ENCODE peak calls at places on chromosomes 11 and 22, in seven cellular contexts. One of them, this sample, is unnamed.

GRCh38 chr11:82978422-82979099 is 77.0 kb downstream of the DDIAS start:
- DNase-seq in left ventricle myocardium inferior: no peak
- DNase-seq in GM10248: no peak
- DNase-seq in IMR-90: peak; percentile 90
- DNase-seq in lung: no peak
- DNase-seq in fibroblast of pulmonary artery: peak; percentile 59
- DNase-seq in OCI-LY7: no peak
- DNase-seq in this sample: peak; percentile 31

GRCh38 chr11:82823635-82824614 is 76.3 kb downstream of the PRCP start:
- DNase-seq in fibroblast of pulmonary artery: no peak
- DNase-seq in left ventricle myocardium inferior: no peak
- DNase-seq in IMR-90: no peak
- DNase-seq in OCI-LY7: peak; percentile 57
- DNase-seq in lung: no peak
- DNase-seq in GM10248: no peak
- DNase-seq in this sample: no peak

GRCh38 chr22:50578776-50579310 is 616 bp upstream of the CPT1B start:
- DNase-seq in lung: no peak
- DNase-seq in GM10248: no peak
- DNase-seq in fibroblast of pulmonary artery: no peak
- DNase-seq in IMR-90: no peak
- DNase-seq in left ventricle myocardium inferior: no peak
- DNase-seq in OCI-LY7: no peak
- DNase-seq in this sample: no peak

GRCh38 chr11:130166457-130166784 is 6.8 kb downstream of the ST14 start:
- DNase-seq in left ventricle myocardium inferior: no peak
- DNase-seq in OCI-LY7: peak; percentile 92
- DNase-seq in GM10248: no peak
- DNase-seq in lung: no peak
- DNase-seq in IMR-90: peak; percentile 99
- DNase-seq in fibroblast of pulmonary artery: peak; percentile 91
- DNase-seq in this sample: no peak

GRCh38 chr11:10778217-10778970 is 27.3 kb downstream of the CTR9 start:
- DNase-seq in fibroblast of pulmonary artery: peak; percentile 80
- DNase-seq in GM10248: no peak
- DNase-seq in lung: no peak
- DNase-seq in OCI-LY7: no peak
- DNase-seq in left ventricle myocardium inferior: peak; percentile 60
- DNase-seq in IMR-90: peak; percentile 95
- DNase-seq in this sample: no peak

GRCh38 chr22:40024201-40025061 is 29.7 kb downstream of the FAM83F start:
- DNase-seq in lung: peak; percentile 69
- DNase-seq in IMR-90: peak; percentile 51
- DNase-seq in OCI-LY7: peak; percentile 82
- DNase-seq in GM10248: peak; percentile 87
- DNase-seq in left ventricle myocardium inferior: peak; percentile 63
- DNase-seq in fibroblast of pulmonary artery: peak; percentile 66
- DNase-seq in this sample: peak; percentile 76

GRCh38 chr22:40077646-40078016 is 82.9 kb downstream of the FAM83F start:
- DNase-seq in lung: no peak
- DNase-seq in fibroblast of pulmonary artery: no peak
- DNase-seq in OCI-LY7: no peak
- DNase-seq in IMR-90: no peak
- DNase-seq in GM10248: no peak
- DNase-seq in left ventricle myocardium inferior: no peak
- DNase-seq in this sample: no peak

GRCh38 chr11:34379539-34379938 is 21.7 kb upstream of the ABTB2 start:
- DNase-seq in GM10248: no peak
- DNase-seq in left ventricle myocardium inferior: no peak
- DNase-seq in lung: no peak
- DNase-seq in IMR-90: no peak
- DNase-seq in OCI-LY7: no peak
- DNase-seq in fibroblast of pulmonary artery: no peak
- DNase-seq in this sample: no peak

GRCh38 chr11:11965192-11965591 is 43.2 kb downstream of the DKK3 start:
- DNase-seq in IMR-90: no peak
- DNase-seq in GM10248: no peak
- DNase-seq in OCI-LY7: no peak
- DNase-seq in left ventricle myocardium inferior: peak; percentile 8
- DNase-seq in lung: no peak
- DNase-seq in fibroblast of pulmonary artery: no peak
- DNase-seq in this sample: no peak

GRCh38 chr22:19981961-19982920 is 34.4 kb downstream of the ARVCF start:
- DNase-seq in IMR-90: no peak
- DNase-seq in OCI-LY7: no peak
- DNase-seq in lung: no peak
- DNase-seq in left ventricle myocardium inferior: no peak
- DNase-seq in fibroblast of pulmonary artery: no peak
- DNase-seq in GM10248: no peak
- DNase-seq in this sample: no peak

GRCh38 chr11:77351281-77351905 is 49.9 kb upstream of the GDPD4 start:
- DNase-seq in IMR-90: peak; percentile 23
- DNase-seq in lung: no peak
- DNase-seq in left ventricle myocardium inferior: no peak
- DNase-seq in OCI-LY7: no peak
- DNase-seq in GM10248: no peak
- DNase-seq in fibroblast of pulmonary artery: peak; percentile 48
- DNase-seq in this sample: no peak

GRCh38 chr22:37843746-37844089 is 416 bp downstream of the ANKRD54 start:
- DNase-seq in fibroblast of pulmonary artery: no peak
- DNase-seq in GM10248: peak; percentile 68
- DNase-seq in IMR-90: peak; percentile 32
- DNase-seq in left ventricle myocardium inferior: peak; percentile 47
- DNase-seq in OCI-LY7: peak; percentile 69
- DNase-seq in lung: no peak
- DNase-seq in this sample: peak; percentile 62

GRCh38 chr11:77191823-77192495 is 63.9 kb downstream of the MYO7A start:
- DNase-seq in fibroblast of pulmonary artery: peak; percentile 60
- DNase-seq in GM10248: peak; percentile 46
- DNase-seq in left ventricle myocardium inferior: no peak
- DNase-seq in lung: peak; percentile 77
- DNase-seq in OCI-LY7: peak; percentile 23
- DNase-seq in IMR-90: peak; percentile 20
- DNase-seq in this sample: peak; percentile 82

GRCh38 chr11:40273192-40273732 is 1186.2 kb downstream of the LRRC4C start:
- DNase-seq in IMR-90: no peak
- DNase-seq in fibroblast of pulmonary artery: no peak
- DNase-seq in OCI-LY7: no peak
- DNase-seq in left ventricle myocardium inferior: no peak
- DNase-seq in GM10248: no peak
- DNase-seq in lung: no peak
- DNase-seq in this sample: no peak

GRCh38 chr11:120950880-120951279 is 73.0 kb upstream of the TBCEL start:
- DNase-seq in left ventricle myocardium inferior: no peak
- DNase-seq in lung: no peak
- DNase-seq in IMR-90: no peak
- DNase-seq in GM10248: no peak
- DNase-seq in fibroblast of pulmonary artery: no peak
- DNase-seq in OCI-LY7: no peak
- DNase-seq in this sample: no peak

GRCh38 chr11:120942701-120943100 is 81.2 kb upstream of the TBCEL start:
- DNase-seq in fibroblast of pulmonary artery: no peak
- DNase-seq in lung: no peak
- DNase-seq in GM10248: no peak
- DNase-seq in left ventricle myocardium inferior: no peak
- DNase-seq in IMR-90: no peak
- DNase-seq in OCI-LY7: no peak
- DNase-seq in this sample: no peak

GRCh38 chr11:120940297-120940847 is 83.5 kb upstream of the TBCEL start:
- DNase-seq in fibroblast of pulmonary artery: no peak
- DNase-seq in OCI-LY7: no peak
- DNase-seq in lung: no peak
- DNase-seq in IMR-90: peak; percentile 20
- DNase-seq in left ventricle myocardium inferior: no peak
- DNase-seq in GM10248: no peak
- DNase-seq in this sample: no peak

GRCh38 chr11:120941000-120941399 is 82.9 kb upstream of the TBCEL start:
- DNase-seq in left ventricle myocardium inferior: no peak
- DNase-seq in IMR-90: no peak
- DNase-seq in OCI-LY7: no peak
- DNase-seq in lung: no peak
- DNase-seq in fibroblast of pulmonary artery: no peak
- DNase-seq in GM10248: no peak
- DNase-seq in this sample: no peak

GRCh38 chr11:120945042-120945441 is 78.9 kb upstream of the TBCEL start:
- DNase-seq in GM10248: no peak
- DNase-seq in IMR-90: no peak
- DNase-seq in OCI-LY7: no peak
- DNase-seq in left ventricle myocardium inferior: no peak
- DNase-seq in lung: no peak
- DNase-seq in fibroblast of pulmonary artery: no peak
- DNase-seq in this sample: no peak
- TF ChIP-seq CTCF in GM10248: peak; percentile 21
- TF ChIP-seq CTCF in IMR-90: peak; percentile 22
- TF ChIP-seq CTCF in OCI-LY7: peak; percentile 71
- TF ChIP-seq CTCF in left ventricle myocardium inferior: peak; percentile 24
- TF ChIP-seq CTCF in lung: no peak
- TF ChIP-seq CTCF in fibroblast of pulmonary artery: peak; percentile 19
- TF ChIP-seq CTCF in this sample: peak; percentile 44

GRCh38 chr11:19567996-19568395 is 144.6 kb upstream of the NAV2 start:
- DNase-seq in fibroblast of pulmonary artery: no peak
- DNase-seq in GM10248: no peak
- DNase-seq in OCI-LY7: no peak
- DNase-seq in IMR-90: no peak
- DNase-seq in lung: no peak
- DNase-seq in left ventricle myocardium inferior: no peak
- DNase-seq in this sample: no peak
- TF ChIP-seq CTCF in fibroblast of pulmonary artery: no peak
- TF ChIP-seq CTCF in GM10248: no peak
- TF ChIP-seq CTCF in OCI-LY7: no peak
- TF ChIP-seq CTCF in IMR-90: no peak
- TF ChIP-seq CTCF in lung: no peak
- TF ChIP-seq CTCF in left ventricle myocardium inferior: no peak
- TF ChIP-seq CTCF in this sample: no peak

GRCh38 chr11:72860592-72860991 is 46.4 kb downstream of the ATG16L2 start:
- DNase-seq in lung: no peak
- DNase-seq in fibroblast of pulmonary artery: no peak
- DNase-seq in left ventricle myocardium inferior: no peak
- DNase-seq in OCI-LY7: no peak
- DNase-seq in IMR-90: no peak
- DNase-seq in GM10248: no peak
- DNase-seq in this sample: no peak

GRCh38 chr11:72869845-72870244 is 55.6 kb downstream of the ATG16L2 start:
- DNase-seq in OCI-LY7: no peak
- DNase-seq in left ventricle myocardium inferior: no peak
- DNase-seq in IMR-90: no peak
- DNase-seq in fibroblast of pulmonary artery: no peak
- DNase-seq in lung: no peak
- DNase-seq in GM10248: no peak
- DNase-seq in this sample: no peak

GRCh38 chr11:72863091-72863490 is 48.9 kb downstream of the ATG16L2 start:
- DNase-seq in IMR-90: no peak
- DNase-seq in fibroblast of pulmonary artery: no peak
- DNase-seq in left ventricle myocardium inferior: no peak
- DNase-seq in lung: no peak
- DNase-seq in OCI-LY7: no peak
- DNase-seq in GM10248: no peak
- DNase-seq in this sample: no peak

GRCh38 chr11:72867970-72868369 is 53.8 kb downstream of the ATG16L2 start:
- DNase-seq in OCI-LY7: no peak
- DNase-seq in IMR-90: no peak
- DNase-seq in fibroblast of pulmonary artery: no peak
- DNase-seq in GM10248: no peak
- DNase-seq in lung: no peak
- DNase-seq in left ventricle myocardium inferior: no peak
- DNase-seq in this sample: no peak

DNA sequence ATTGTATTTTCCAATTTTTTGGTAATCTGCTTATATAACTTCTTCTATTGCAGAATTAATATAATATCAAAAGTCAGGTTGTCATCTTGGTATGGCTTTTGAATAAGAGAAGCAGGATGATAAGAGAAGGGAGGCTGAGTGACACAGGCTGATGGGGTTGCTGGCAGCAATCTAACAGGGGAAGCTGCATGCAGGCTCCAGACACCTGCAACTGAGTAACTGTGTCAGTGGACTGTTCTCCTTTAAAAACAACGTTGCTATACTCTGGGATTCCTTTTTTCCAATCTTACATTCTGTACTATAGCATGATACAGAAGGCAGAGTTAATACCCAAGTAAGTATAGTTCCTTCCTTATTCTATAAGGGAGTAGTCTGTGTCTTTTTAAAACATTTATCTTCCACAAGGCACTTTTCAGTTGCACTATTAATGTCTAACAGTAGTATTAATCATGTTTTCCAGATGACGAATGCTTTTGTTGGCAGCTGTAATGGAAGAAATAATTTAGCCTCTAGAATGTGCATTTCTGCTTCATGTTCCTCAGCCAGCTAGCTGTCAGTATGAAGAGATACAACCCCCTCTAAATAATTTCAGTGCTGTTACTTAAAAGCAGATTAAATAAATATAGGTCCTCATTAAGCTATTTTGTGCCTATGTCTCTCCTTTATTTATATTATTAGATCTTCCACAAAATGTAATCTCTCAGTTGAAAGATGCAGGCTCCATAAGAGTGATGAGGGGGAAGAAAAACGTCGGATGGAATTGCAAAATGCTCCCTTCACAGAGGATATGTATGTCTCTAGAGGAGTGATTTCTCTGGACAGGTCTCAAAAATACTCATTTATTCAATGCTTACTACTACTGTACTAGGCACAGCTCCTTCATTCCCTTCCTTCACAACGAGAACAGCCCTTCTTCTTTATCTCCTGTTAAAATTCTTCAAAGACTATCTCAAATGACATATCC is 50.8 kb downstream of the ATG16L2 start:
- DNase-seq in fibroblast of pulmonary artery: peak; percentile 79
- DNase-seq in lung: no peak
- DNase-seq in left ventricle myocardium inferior: peak; percentile 23
- DNase-seq in OCI-LY7: no peak
- DNase-seq in GM10248: no peak
- DNase-seq in IMR-90: peak; percentile 46
- DNase-seq in this sample: no peak
- TF ChIP-seq CTCF in fibroblast of pulmonary artery: no peak
- TF ChIP-seq CTCF in lung: no peak
- TF ChIP-seq CTCF in left ventricle myocardium inferior: no peak
- TF ChIP-seq CTCF in OCI-LY7: no peak
- TF ChIP-seq CTCF in GM10248: no peak
- TF ChIP-seq CTCF in IMR-90: no peak
- TF ChIP-seq CTCF in this sample: no peak

DNA sequence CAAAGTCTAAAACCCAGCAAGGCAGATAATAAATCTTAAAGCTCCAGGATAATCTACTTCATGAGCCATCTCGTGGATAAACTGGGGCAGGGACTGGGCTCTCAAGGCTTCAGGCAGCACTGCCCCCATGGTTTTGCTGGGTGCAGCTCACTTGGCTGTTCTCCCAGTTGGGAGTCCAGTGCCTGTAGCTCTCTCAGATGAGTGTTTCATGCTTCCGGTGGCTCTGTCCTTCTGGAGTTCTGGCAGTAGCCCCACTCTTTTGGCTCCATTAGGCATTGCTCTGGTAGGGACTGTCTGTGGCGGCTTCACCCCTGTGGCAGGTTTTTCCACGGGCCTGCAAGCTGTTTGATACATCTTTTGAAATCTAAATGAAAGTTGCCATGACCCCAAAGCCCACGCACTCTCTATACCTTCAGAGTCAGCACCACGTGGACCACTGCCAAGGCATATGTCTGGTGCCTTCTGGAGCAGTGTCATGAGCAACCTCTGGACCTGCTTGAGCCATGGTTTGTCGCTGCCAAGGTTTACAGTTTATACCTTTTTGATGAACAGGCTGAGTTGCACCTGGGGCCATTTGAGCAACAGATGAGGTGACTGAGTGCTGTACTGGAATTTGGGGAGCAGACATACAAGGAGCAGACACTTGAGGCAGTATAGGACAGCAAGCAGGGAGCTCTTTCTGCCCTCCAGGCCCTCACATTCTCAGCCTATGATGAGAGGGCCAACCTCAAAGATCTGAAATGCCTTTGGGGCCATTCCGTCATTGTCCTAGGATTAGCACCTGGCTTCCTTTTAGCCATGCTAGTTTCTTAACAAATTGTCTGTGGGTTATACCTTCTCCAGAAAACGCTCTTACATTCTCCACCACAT is 48.6 kb downstream of the MTNR1B start:
- DNase-seq in lung: no peak
- DNase-seq in fibroblast of pulmonary artery: peak; percentile 65
- DNase-seq in GM10248: no peak
- DNase-seq in left ventricle myocardium inferior: no peak
- DNase-seq in IMR-90: no peak
- DNase-seq in OCI-LY7: no peak
- DNase-seq in this sample: no peak
- TF ChIP-seq CTCF in lung: no peak
- TF ChIP-seq CTCF in fibroblast of pulmonary artery: peak; percentile 1
- TF ChIP-seq CTCF in GM10248: no peak
- TF ChIP-seq CTCF in left ventricle myocardium inferior: no peak
- TF ChIP-seq CTCF in IMR-90: peak; percentile 8
- TF ChIP-seq CTCF in OCI-LY7: no peak
- TF ChIP-seq CTCF in this sample: no peak